ENCODE peak calls at places on chromosomes 7 and 10, in seven cellular contexts. O is dorsolateral prefrontal cortex; S is CD8-positive, alpha-beta T cell; T is EL; E is T1000; B is activated gamma-delta T cell treated with Interleukin-2 at 50 U/mL for 16 hours; U is epithelial cell of proximal tubule. H is an unnamed sample.

GRCh38 chr10:4082851-4083250 is 297.8 kb upstream of the KLF6 start:
- DNase-seq in O (no peak), S (no peak), T (no peak), E (no peak), B (no peak), U (no peak), H (no peak)

GRCh38 chr10:109953745-109954144 is 30.4 kb upstream of the XPNPEP1 start:
- DNase-seq in O (no peak), S (no peak), T (no peak), E (no peak), B (no peak), U (no peak), H (no peak)

GRCh38 chr7:149753370-149754233 is 19.8 kb downstream of the ZNF467 start:
- DNase-seq in O (no peak), S (no peak), T (peak), E (no peak), B (no peak), U (no peak), H (peak)

GRCh38 chr7:127959770-127960169 is 71.5 kb downstream of the LRRC4 start:
- DNase-seq in O (no peak), S (no peak), T (no peak), E (no peak), B (no peak), U (no peak), H (no peak)

GRCh38 chr7:44162179-44162578 is 21.0 kb upstream of the MYL7 start:
- DNase-seq in O (no peak), S (no peak), T (peak), E (no peak), B (no peak), U (no peak), H (no peak)

GRCh38 chr7:44632196-44632595 is 25.8 kb downstream of the OGDH start:
- DNase-seq in O (no peak), S (no peak), T (no peak), E (no peak), B (no peak), U (no peak), H (no peak)

GRCh38 chr10:104028146-104028545 is 57.5 kb downstream of the COL17A1 start:
- DNase-seq in O (peak), S (no peak), T (no peak), E (no peak), B (no peak), U (no peak), H (peak)

GRCh38 chr10:86349940-86350630 is 16.5 kb downstream of the GRID1 start:
- DNase-seq in O (no peak), S (no peak), T (no peak), E (no peak), B (no peak), U (no peak), H (no peak)

GRCh38 chr7:40827217-40828085 is 692.6 kb downstream of the SUGCT start:
- DNase-seq in O (no peak), S (no peak), T (peak), E (no peak), B (no peak), U (no peak), H (peak)

GRCh38 chr7:29854257-29854938 is 48.1 kb downstream of the WIPF3 start:
- DNase-seq in O (no peak), S (no peak), T (peak), E (no peak), B (no peak), U (no peak), H (peak)

GRCh38 chr10:113704637-113705343 is 25.1 kb downstream of the CASP7 start:
- DNase-seq in O (peak), S (no peak), T (peak), E (peak), B (no peak), U (no peak), H (peak)

GRCh38 chr7:41730668-41731067 is 27.8 kb upstream of the INHBA start:
- DNase-seq in O (no peak), S (no peak), T (no peak), E (no peak), B (no peak), U (no peak), H (no peak)